ENCODE peak calls at places on chromosomes 12 and 14, in ten cellular contexts. G, T, N, W, V, H, Z, F, L and Q are unnamed samples.

GRCh38 chr14:35628989-35629388 is 95.0 kb downstream of the INSM2 start:
- DNase-seq in G (no peak), T (no peak), N (no peak), W (no peak), V (no peak), H (no peak), Z (no peak), F (no peak), L (no peak), Q (no peak)

GRCh38 chr12:113497709-113498108 is 26.0 kb upstream of the LHX5 start:
- DNase-seq in G (no peak), T (no peak), N (no peak), W (no peak), V (no peak), H (no peak), Z (no peak), F (no peak), L (no peak), Q (no peak)

GRCh38 chr12:119326341-119326740 is 8.2 kb upstream of the CCDC60 start:
- DNase-seq in G (no peak), T (no peak), N (no peak), W (no peak), V (no peak), H (no peak), Z (no peak), F (no peak), L (no peak), Q (no peak)

GRCh38 chr12:94982456-94982855 is 21.0 kb downstream of the NDUFA12 start:
- DNase-seq in G (no peak), T (no peak), N (no peak), W (no peak), V (no peak), H (peak; percentile 19), Z (no peak), F (no peak), L (no peak), Q (no peak)

GRCh38 chr14:76863724-76864407 is 37.7 kb downstream of the LRRC74A start:
- DNase-seq in G (peak; percentile 61), T (no peak), N (no peak), W (no peak), V (no peak), H (no peak), Z (no peak), F (peak; percentile 50), L (no peak), Q (no peak)

GRCh38 chr12:38588618-38589309 is 272.2 kb downstream of the ALG10B start:
- DNase-seq in G (no peak), T (no peak), N (no peak), W (no peak), V (no peak), H (no peak), Z (no peak), F (no peak), L (no peak), Q (no peak)

GRCh38 chr14:100391182-100391581 is 68.0 kb downstream of the SLC25A47 start:
- DNase-seq in G (no peak), T (no peak), N (no peak), W (no peak), V (no peak), H (no peak), Z (no peak), F (no peak), L (no peak), Q (no peak)

GRCh38 chr12:117732761-117733160 is 236.0 kb downstream of the KSR2 start:
- DNase-seq in G (no peak), T (no peak), N (no peak), W (no peak), V (no peak), H (no peak), Z (no peak), F (no peak), L (no peak), Q (no peak)

GRCh38 chr14:38389666-38390065 is 133.8 kb upstream of the CLEC14A start:
- DNase-seq in G (no peak), T (no peak), N (peak; percentile 64), W (no peak), V (no peak), H (no peak), Z (no peak), F (no peak), L (no peak), Q (no peak)

GRCh38 chr14:104400355-104400754 is 179.2 kb upstream of the C14orf180 start:
- DNase-seq in G (peak; percentile 18), T (no peak), N (no peak), W (no peak), V (no peak), H (no peak), Z (no peak), F (no peak), L (no peak), Q (no peak)

DNA sequence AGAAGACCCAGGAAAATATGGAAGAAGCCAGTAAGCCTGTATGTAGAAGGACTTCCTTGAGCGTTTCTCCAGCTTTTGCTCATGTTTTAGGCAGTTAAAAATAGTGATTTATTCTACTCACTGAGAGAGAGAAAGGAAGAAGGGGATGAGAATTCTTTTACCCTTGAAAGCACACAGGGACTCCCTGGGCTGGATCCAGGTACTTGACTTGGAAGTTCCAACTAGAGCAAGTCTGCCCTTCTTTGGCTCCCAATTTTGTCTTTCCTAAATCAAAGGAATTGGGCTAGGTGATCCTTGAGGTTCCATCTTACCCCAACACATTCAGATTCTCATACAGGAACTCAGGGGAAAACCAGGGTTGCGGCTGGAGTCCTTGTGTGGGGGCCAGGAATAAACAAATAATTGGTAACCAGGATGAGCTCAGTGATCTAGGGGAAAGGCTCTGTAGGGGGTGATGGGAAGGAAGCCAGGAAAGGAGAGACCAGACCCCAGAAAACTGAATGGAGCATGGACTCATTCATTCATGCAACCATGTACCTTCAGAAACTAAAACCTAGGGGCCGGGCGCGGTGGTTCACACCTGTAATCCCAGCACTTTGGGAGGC is 11.5 kb upstream of the ITGA5 start:
- DNase-seq in G (no peak), T (no peak), N (no peak), W (no peak), V (no peak), H (no peak), Z (no peak), F (no peak), L (no peak), Q (no peak)
- H3K4me1 ChIP-seq in G (peaks cover 23% of the 10 kb centered on the region), T (peaks cover 4% of the 10 kb centered on the region), N (peaks cover 27% of the 10 kb centered on the region), W (no peaks in the 10 kb centered on the region), V (peaks cover 8% of the 10 kb centered on the region), H (peaks cover 35% of the 10 kb centered on the region), Z (peaks cover 63% of the 10 kb centered on the region), F (peaks cover 26% of the 10 kb centered on the region), L (peaks cover 14% of the 10 kb centered on the region), Q (peaks cover 34% of the 10 kb centered on the region)

DNA sequence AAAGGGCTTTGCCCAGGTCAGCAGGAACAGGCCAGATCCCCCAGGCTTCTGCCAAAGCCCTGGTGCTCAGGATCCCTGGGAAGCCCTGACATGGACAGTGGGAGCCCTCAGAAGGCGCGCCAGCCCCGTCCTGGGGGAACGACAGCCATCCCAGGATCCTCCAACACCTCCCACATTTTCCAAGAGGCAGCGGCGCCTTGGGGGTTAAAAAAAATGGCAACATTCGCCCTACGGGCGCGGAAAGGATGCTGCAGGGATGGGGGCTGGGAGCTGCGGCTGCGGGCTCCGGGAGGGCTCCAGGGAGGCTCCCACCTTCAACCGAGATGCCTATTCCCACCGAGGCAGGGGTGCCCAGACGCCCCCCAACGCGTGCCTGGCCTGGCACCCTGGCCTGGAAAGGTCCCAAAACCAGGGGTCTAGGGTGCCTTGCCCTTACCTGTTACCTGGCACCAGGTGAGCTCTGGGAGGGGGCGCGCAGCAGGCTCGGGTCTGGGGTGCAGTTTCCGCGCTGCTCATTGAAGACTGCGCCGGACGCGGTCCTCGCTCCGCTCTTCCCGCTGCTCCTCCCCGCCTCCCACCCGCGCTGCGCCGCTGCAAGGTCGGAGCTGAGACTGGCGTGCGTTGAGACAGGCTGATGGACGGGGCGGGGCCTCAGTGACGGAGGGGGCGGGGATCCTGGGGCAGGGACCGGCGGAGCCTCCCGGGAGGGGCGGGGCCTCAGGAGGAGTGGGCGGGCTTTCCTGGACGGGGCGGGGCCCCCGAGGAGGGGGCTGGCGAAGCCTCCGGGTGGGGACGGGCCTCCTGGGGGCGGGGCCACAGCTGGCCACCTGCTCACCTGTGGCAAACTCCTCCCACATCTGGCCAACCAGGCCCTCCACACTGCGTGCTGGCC is at the start of gene ABCB9:
- DNase-seq in G (peak; percentile 96), T (peak; percentile 96), N (peak; percentile 85), W (peak; percentile 99), V (peak; percentile 97), H (peak; percentile 98), Z (peak; percentile 97), F (peak; percentile 86), L (peak; percentile 92), Q (peak; percentile 78)
- TF ChIP-seq CTCF in G (no peak), T (no peak), N (no peak), W (no peak), V (no peak), H (no peak), Z (no peak), F (no peak), L (no peak), Q (no peak)

GRCh38 chr12:65825573-65826512 is 1.6 kb downstream of the HMGA2 start:
- DNase-seq in G (no peak), T (no peak), N (peak; percentile 57), W (peak; percentile 6), V (peak; percentile 45), H (peak; percentile 90), Z (peak; percentile 68), F (no peak), L (no peak), Q (no peak)

GRCh38 chr12:65823481-65824313 is 586 bp upstream of the HMGA2 start:
- DNase-seq in G (no peak), T (no peak), N (peak; percentile 63), W (peak; percentile 10), V (peak; percentile 70), H (peak; percentile 84), Z (peak; percentile 58), F (no peak), L (no peak), Q (peak; percentile 56)

GRCh38 chr12:65826513-65827171 is 2.4 kb downstream of the HMGA2 start:
- DNase-seq in G (no peak), T (no peak), N (peak; percentile 82), W (no peak), V (no peak), H (peak; percentile 28), Z (no peak), F (no peak), L (no peak), Q (peak; percentile 49)

GRCh38 chr12:65824314-65824563 is at the start of gene HMGA2:
- DNase-seq in G (no peak), T (no peak), N (peak; percentile 89), W (peak; percentile 7), V (no peak), H (no peak), Z (peak; percentile 68), F (no peak), L (no peak), Q (no peak)

DNA sequence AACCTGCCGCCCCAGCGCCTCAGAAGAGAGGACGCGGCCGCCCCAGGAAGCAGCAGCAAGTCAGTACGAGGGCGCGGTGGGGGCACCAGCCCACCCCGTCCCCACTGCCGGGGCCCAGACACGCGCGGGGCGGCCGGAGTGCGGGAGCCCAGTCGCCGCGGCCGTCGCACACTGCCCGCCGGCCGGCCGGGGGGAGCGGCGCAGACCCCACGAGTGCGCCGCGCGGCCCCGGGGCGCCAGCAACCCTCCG is 965 bp downstream of the HMGA2 start:
- DNase-seq in G (no peak), T (no peak), N (no peak), W (no peak), V (no peak), H (no peak), Z (no peak), F (no peak), L (no peak), Q (no peak)
- H3K27me3 ChIP-seq in G (peaks cover 11% of the 10 kb centered on the region), T (peaks cover 58% of the 10 kb centered on the region), N (no peaks in the 10 kb centered on the region), W (peaks cover 64% of the 10 kb centered on the region), V (peaks cover 46% of the 10 kb centered on the region), H (no peaks in the 10 kb centered on the region), Z (peaks cover 82% of the 10 kb centered on the region), F (peaks cover 63% of the 10 kb centered on the region), L (peaks cover 18% of the 10 kb centered on the region), Q (no peaks in the 10 kb centered on the region)

GRCh38 chr14:64719601-64720000 is 15.4 kb downstream of the PLEKHG3 start:
- DNase-seq in G (no peak), T (no peak), N (no peak), W (no peak), V (no peak), H (no peak), Z (no peak), F (no peak), L (no peak), Q (no peak)
- H3K4me1 ChIP-seq in G (peaks cover 23% of the 10 kb centered on the region), T (peaks cover 6% of the 10 kb centered on the region), N (peaks cover 28% of the 10 kb centered on the region), W (peaks cover 17% of the 10 kb centered on the region), V (peaks cover 84% of the 10 kb centered on the region), H (peaks cover 65% of the 10 kb centered on the region), Z (peaks cover 86% of the 10 kb centered on the region), F (peaks cover 21% of the 10 kb centered on the region), L (peaks cover 30% of the 10 kb centered on the region), Q (peaks cover 89% of the 10 kb centered on the region)